ENCODE peak calls at places on chromosomes 11 and 22, in four cellular contexts. One of them, this sample, is unnamed.

GRCh38 chr11:76391039-76391438 is 9.9 kb downstream of the GVQW3 start:
- DNase-seq in cardiac muscle cell: no peak
- DNase-seq in lung: no peak
- DNase-seq in sciatic nerve: no peak
- DNase-seq in this sample: no peak

GRCh38 chr11:92675303-92675702 is 294.1 kb upstream of the MTNR1B start:
- DNase-seq in cardiac muscle cell: no peak
- DNase-seq in lung: no peak
- DNase-seq in sciatic nerve: no peak
- DNase-seq in this sample: no peak

GRCh38 chr11:16098827-16099226 is 257.5 kb downstream of the SOX6 start:
- DNase-seq in cardiac muscle cell: no peak
- DNase-seq in lung: no peak
- DNase-seq in sciatic nerve: no peak
- DNase-seq in this sample: no peak

GRCh38 chr22:17106161-17106784 is 14.9 kb downstream of the TMEM121B start:
- DNase-seq in cardiac muscle cell: no peak
- DNase-seq in lung: no peak
- DNase-seq in sciatic nerve: no peak
- DNase-seq in this sample: no peak

GRCh38 chr11:36147491-36147890 is 141.7 kb downstream of the COMMD9 start:
- DNase-seq in cardiac muscle cell: no peak
- DNase-seq in lung: no peak
- DNase-seq in sciatic nerve: no peak
- DNase-seq in this sample: no peak

GRCh38 chr11:120645639-120646038 is 134.1 kb downstream of the GRIK4 start:
- DNase-seq in cardiac muscle cell: peak; percentile 6
- DNase-seq in lung: no peak
- DNase-seq in sciatic nerve: no peak
- DNase-seq in this sample: no peak

GRCh38 chr11:93512965-93513667 is 30.1 kb downstream of the SMCO4 start:
- DNase-seq in cardiac muscle cell: no peak
- DNase-seq in lung: no peak
- DNase-seq in sciatic nerve: no peak
- DNase-seq in this sample: no peak

GRCh38 chr11:33735426-33736147 is 636 bp downstream of the CD59 start:
- DNase-seq in cardiac muscle cell: peak; percentile 39
- DNase-seq in lung: peak; percentile 44
- DNase-seq in sciatic nerve: peak; percentile 69
- DNase-seq in this sample: no peak

GRCh38 chr11:94417386-94417987 is 16.3 kb upstream of the GPR83 start:
- DNase-seq in cardiac muscle cell: peak; percentile 68
- DNase-seq in lung: no peak
- DNase-seq in sciatic nerve: no peak
- DNase-seq in this sample: peak; percentile 12

GRCh38 chr11:20022363-20023081 is 137.8 kb downstream of the DBX1 start:
- DNase-seq in cardiac muscle cell: peak; percentile 79
- DNase-seq in lung: no peak
- DNase-seq in sciatic nerve: no peak
- DNase-seq in this sample: peak; percentile 56

GRCh38 chr11:108568183-108568858 is 25.2 kb downstream of the EXPH5 start:
- DNase-seq in cardiac muscle cell: no peak
- DNase-seq in lung: no peak
- DNase-seq in sciatic nerve: no peak
- DNase-seq in this sample: no peak

GRCh38 chr11:127491589-127491988 is 491.0 kb upstream of the KIRREL3 start:
- DNase-seq in cardiac muscle cell: no peak
- DNase-seq in lung: no peak
- DNase-seq in sciatic nerve: no peak
- DNase-seq in this sample: no peak

GRCh38 chr11:20036625-20037335 is 123.5 kb downstream of the DBX1 start:
- DNase-seq in cardiac muscle cell: no peak
- DNase-seq in lung: no peak
- DNase-seq in sciatic nerve: no peak
- DNase-seq in this sample: no peak

GRCh38 chr11:119336744-119337469 is 2.6 kb downstream of the RNF26 start:
- DNase-seq in cardiac muscle cell: no peak
- DNase-seq in lung: no peak
- DNase-seq in sciatic nerve: no peak
- DNase-seq in this sample: no peak

GRCh38 chr11:78015878-78016277 is 7.2 kb downstream of the KCTD14 start:
- DNase-seq in cardiac muscle cell: no peak
- DNase-seq in lung: no peak
- DNase-seq in sciatic nerve: no peak
- DNase-seq in this sample: no peak

GRCh38 chr11:105456950-105457349 is 152.9 kb upstream of the GRIA4 start:
- DNase-seq in cardiac muscle cell: no peak
- DNase-seq in lung: no peak
- DNase-seq in sciatic nerve: no peak
- DNase-seq in this sample: no peak

GRCh38 chr11:15127341-15127740 is 12.6 kb downstream of the INSC start:
- DNase-seq in cardiac muscle cell: peak; percentile 41
- DNase-seq in lung: no peak
- DNase-seq in sciatic nerve: no peak
- DNase-seq in this sample: no peak

GRCh38 chr11:3786781-3787428 is 10.4 kb downstream of the NUP98 start:
- DNase-seq in cardiac muscle cell: no peak
- DNase-seq in lung: no peak
- DNase-seq in sciatic nerve: no peak
- DNase-seq in this sample: no peak

GRCh38 chr11:123055132-123055924 is 6.6 kb downstream of the HSPA8 start:
- DNase-seq in cardiac muscle cell: no peak
- DNase-seq in lung: no peak
- DNase-seq in sciatic nerve: no peak
- DNase-seq in this sample: no peak

GRCh38 chr11:43554148-43554473 is 126.4 kb upstream of the HSD17B12 start:
- DNase-seq in cardiac muscle cell: no peak
- DNase-seq in lung: no peak
- DNase-seq in sciatic nerve: no peak
- DNase-seq in this sample: no peak

GRCh38 chr11:124746621-124747243 is 5.3 kb downstream of the VSIG2 start:
- DNase-seq in cardiac muscle cell: peak; percentile 81
- DNase-seq in lung: peak; percentile 93
- DNase-seq in sciatic nerve: peak; percentile 76
- DNase-seq in this sample: peak; percentile 58

GRCh38 chr11:8765294-8765693 is 82.7 kb downstream of the RPL27A start:
- DNase-seq in cardiac muscle cell: peak; percentile 65
- DNase-seq in lung: no peak
- DNase-seq in sciatic nerve: no peak
- DNase-seq in this sample: no peak

GRCh38 chr11:63874511-63874910 is 35.6 kb downstream of the MARK2 start:
- DNase-seq in cardiac muscle cell: no peak
- DNase-seq in lung: no peak
- DNase-seq in sciatic nerve: no peak
- DNase-seq in this sample: no peak

GRCh38 chr11:126129681-126130671 is 67.3 kb upstream of the CDON start:
- DNase-seq in cardiac muscle cell: no peak
- DNase-seq in lung: no peak
- DNase-seq in sciatic nerve: no peak
- DNase-seq in this sample: no peak

GRCh38 chr11:123183391-123184099 is 11.5 kb downstream of the CLMP start:
- DNase-seq in cardiac muscle cell: no peak
- DNase-seq in lung: no peak
- DNase-seq in sciatic nerve: no peak
- DNase-seq in this sample: no peak

GRCh38 chr11:93236741-93237675 is 39.2 kb upstream of the SLC36A4 start:
- DNase-seq in cardiac muscle cell: peak; percentile 58
- DNase-seq in lung: no peak
- DNase-seq in sciatic nerve: no peak
- DNase-seq in this sample: peak; percentile 41

GRCh38 chr22:44620129-44620840 is 81.7 kb upstream of the PRR5 start:
- DNase-seq in cardiac muscle cell: peak; percentile 82
- DNase-seq in lung: peak; percentile 51
- DNase-seq in sciatic nerve: no peak
- DNase-seq in this sample: no peak

GRCh38 chr11:128297111-128297651 is 290.2 kb downstream of the ETS1 start:
- DNase-seq in cardiac muscle cell: no peak
- DNase-seq in lung: no peak
- DNase-seq in sciatic nerve: no peak
- DNase-seq in this sample: no peak

GRCh38 chr11:109970516-109971183 is 122.5 kb upstream of the ZC3H12C start:
- DNase-seq in cardiac muscle cell: no peak
- DNase-seq in lung: no peak
- DNase-seq in sciatic nerve: no peak
- DNase-seq in this sample: no peak

GRCh38 chr11:64048042-64048854 is 12.5 kb downstream of the FLRT1 start:
- DNase-seq in cardiac muscle cell: no peak
- DNase-seq in lung: no peak
- DNase-seq in sciatic nerve: peak; percentile 81
- DNase-seq in this sample: no peak

GRCh38 chr22:30457964-30458363 is 13.9 kb downstream of the SEC14L3 start:
- DNase-seq in cardiac muscle cell: no peak
- DNase-seq in lung: no peak
- DNase-seq in sciatic nerve: no peak
- DNase-seq in this sample: no peak

GRCh38 chr11:85495918-85496317 is 131.2 kb downstream of the DLG2 start:
- DNase-seq in cardiac muscle cell: no peak
- DNase-seq in lung: no peak
- DNase-seq in sciatic nerve: no peak
- DNase-seq in this sample: no peak

GRCh38 chr22:19085233-19086043 is 36.8 kb downstream of the DGCR2 start:
- DNase-seq in cardiac muscle cell: peak; percentile 49
- DNase-seq in lung: no peak
- DNase-seq in sciatic nerve: no peak
- DNase-seq in this sample: peak; percentile 26

GRCh38 chr11:95104916-95105315 is 15.3 kb downstream of the ENDOD1 start:
- DNase-seq in cardiac muscle cell: no peak
- DNase-seq in lung: no peak
- DNase-seq in sciatic nerve: no peak
- DNase-seq in this sample: no peak

GRCh38 chr22:31584804-31585160 is 77.2 kb downstream of the PISD start:
- DNase-seq in cardiac muscle cell: no peak
- DNase-seq in lung: no peak
- DNase-seq in sciatic nerve: no peak
- DNase-seq in this sample: peak; percentile 25